ENCODE peak calls at places on chromosomes 13 and 19, in seven cellular contexts. H is brain pericyte; B is tibial nerve; C is A549; J is activated CD4-positive, CD25-positive, alpha-beta regulatory T cell; Y is HCT116; U is fibroblast of mammary gland. W is an unnamed sample.

GRCh38 chr19:11378319-11379189 is 4.1 kb downstream of the SWSAP1 start:
- DNase-seq in H (no peak), B (peak), C (peak), J (no peak), Y (no peak), U (peak), W (no peak)

GRCh38 chr19:10419646-10420443 is 493 bp upstream of the PDE4A start:
- DNase-seq in H (peak), B (no peak), C (peak), J (no peak), Y (peak), U (peak), W (peak)

GRCh38 chr13:96821381-96821780 is 172.9 kb downstream of the OXGR1 start:
- DNase-seq in H (no peak), B (no peak), C (no peak), J (no peak), Y (no peak), U (peak), W (no peak)

GRCh38 chr13:33487575-33488243 is 202.2 kb upstream of the STARD13 start:
- DNase-seq in H (no peak), B (peak), C (no peak), J (no peak), Y (no peak), U (peak), W (no peak)

GRCh38 chr19:38037151-38037611 is 130.2 kb downstream of the SIPA1L3 start:
- DNase-seq in H (no peak), B (no peak), C (no peak), J (no peak), Y (no peak), U (no peak), W (peak)

GRCh38 chr19:34172661-34173144 is 399 bp downstream of the LSM14A start:
- DNase-seq in H (no peak), B (no peak), C (no peak), J (no peak), Y (no peak), U (no peak), W (no peak)

GRCh38 chr19:48551437-48552302 is at the start of gene SULT2B1:
- DNase-seq in H (no peak), B (no peak), C (peak), J (no peak), Y (no peak), U (no peak), W (peak)

GRCh38 chr19:12703056-12703455 is 6.6 kb upstream of the FBXW9 start:
- DNase-seq in H (no peak), B (no peak), C (no peak), J (no peak), Y (peak), U (peak), W (peak)

GRCh38 chr19:29013988-29014387 is 199.0 kb downstream of the UQCRFS1 start:
- DNase-seq in H (no peak), B (no peak), C (no peak), J (no peak), Y (no peak), U (no peak), W (no peak)

GRCh38 chr13:60165391-60166099 is 1.8 kb upstream of the DIAPH3 start:
- DNase-seq in H (no peak), B (no peak), C (no peak), J (no peak), Y (no peak), U (no peak), W (no peak)

GRCh38 chr19:19224852-19225494 is 13.2 kb downstream of the NCAN start:
- DNase-seq in H (no peak), B (peak), C (peak), J (peak), Y (peak), U (peak), W (peak)

GRCh38 chr13:41751277-41751676 is 209.6 kb downstream of the VWA8 start:
- DNase-seq in H (no peak), B (no peak), C (no peak), J (no peak), Y (no peak), U (peak), W (no peak)

GRCh38 chr13:64808704-64809103 is 2421.4 kb downstream of the PCDH9 start:
- DNase-seq in H (no peak), B (no peak), C (no peak), J (no peak), Y (no peak), U (no peak), W (no peak)

GRCh38 chr13:33153421-33154381 is 131.9 kb downstream of the STARD13 start:
- DNase-seq in H (peak), B (no peak), C (no peak), J (no peak), Y (no peak), U (peak), W (no peak)

GRCh38 chr13:21361706-21362105 is 97.4 kb downstream of the ZDHHC20 start:
- DNase-seq in H (no peak), B (no peak), C (no peak), J (no peak), Y (no peak), U (no peak), W (no peak)

GRCh38 chr19:51600940-51601575 is 29.1 kb downstream of the SIGLEC5 start:
- DNase-seq in H (no peak), B (no peak), C (no peak), J (no peak), Y (no peak), U (no peak), W (no peak)

W was measured in NCI-H2171.